ENCODE peak calls at places on chromosome 18, in seven cellular contexts. One of them, this sample, is unnamed.

GRCh38 chr18:36697905-36698304 is 130.9 kb downstream of the TPGS2 start:
- DNase-seq in brain microvascular endothelial cell: peak
- DNase-seq in epithelial cell of esophagus: peak
- DNase-seq in cardiac muscle cell: no peak
- DNase-seq in OCI-LY7: no peak
- DNase-seq in retinal pigment epithelial cell: peak
- DNase-seq in fibroblast of the aortic adventitia: peak
- DNase-seq in this sample: no peak

GRCh38 chr18:27861539-27861938 is 315.4 kb downstream of the CDH2 start:
- DNase-seq in brain microvascular endothelial cell: no peak
- DNase-seq in epithelial cell of esophagus: no peak
- DNase-seq in cardiac muscle cell: no peak
- DNase-seq in OCI-LY7: no peak
- DNase-seq in retinal pigment epithelial cell: no peak
- DNase-seq in fibroblast of the aortic adventitia: no peak
- DNase-seq in this sample: no peak

GRCh38 chr18:65725421-65726050 is 25.3 kb upstream of the CDH7 start:
- DNase-seq in brain microvascular endothelial cell: no peak
- DNase-seq in epithelial cell of esophagus: peak
- DNase-seq in cardiac muscle cell: peak
- DNase-seq in OCI-LY7: no peak
- DNase-seq in retinal pigment epithelial cell: no peak
- DNase-seq in fibroblast of the aortic adventitia: no peak
- DNase-seq in this sample: peak

GRCh38 chr18:45588831-45589558 is 26.3 kb upstream of the SLC14A2 start:
- DNase-seq in brain microvascular endothelial cell: no peak
- DNase-seq in epithelial cell of esophagus: no peak
- DNase-seq in cardiac muscle cell: no peak
- DNase-seq in OCI-LY7: no peak
- DNase-seq in retinal pigment epithelial cell: no peak
- DNase-seq in fibroblast of the aortic adventitia: peak
- DNase-seq in this sample: no peak

GRCh38 chr18:61756244-61756643 is 136.6 kb downstream of the RNF152 start:
- DNase-seq in brain microvascular endothelial cell: no peak
- DNase-seq in epithelial cell of esophagus: no peak
- DNase-seq in cardiac muscle cell: no peak
- DNase-seq in OCI-LY7: no peak
- DNase-seq in retinal pigment epithelial cell: no peak
- DNase-seq in fibroblast of the aortic adventitia: no peak
- DNase-seq in this sample: no peak

GRCh38 chr18:36381075-36381474 is 83.6 kb downstream of the FHOD3 start:
- DNase-seq in brain microvascular endothelial cell: no peak
- DNase-seq in epithelial cell of esophagus: no peak
- DNase-seq in cardiac muscle cell: no peak
- DNase-seq in OCI-LY7: no peak
- DNase-seq in retinal pigment epithelial cell: no peak
- DNase-seq in fibroblast of the aortic adventitia: no peak
- DNase-seq in this sample: no peak

GRCh38 chr18:36411745-36412168 is 114.2 kb downstream of the FHOD3 start:
- DNase-seq in brain microvascular endothelial cell: peak
- DNase-seq in epithelial cell of esophagus: peak
- DNase-seq in cardiac muscle cell: peak
- DNase-seq in OCI-LY7: no peak
- DNase-seq in retinal pigment epithelial cell: no peak
- DNase-seq in fibroblast of the aortic adventitia: peak
- DNase-seq in this sample: peak

GRCh38 chr18:22778996-22779395 is 154.1 kb upstream of the RBBP8 start:
- DNase-seq in brain microvascular endothelial cell: no peak
- DNase-seq in epithelial cell of esophagus: no peak
- DNase-seq in cardiac muscle cell: peak
- DNase-seq in OCI-LY7: no peak
- DNase-seq in retinal pigment epithelial cell: no peak
- DNase-seq in fibroblast of the aortic adventitia: no peak
- DNase-seq in this sample: no peak

GRCh38 chr18:67525328-67526110 is 9.0 kb upstream of the DSEL start:
- DNase-seq in brain microvascular endothelial cell: peak
- DNase-seq in epithelial cell of esophagus: peak
- DNase-seq in cardiac muscle cell: peak
- DNase-seq in OCI-LY7: no peak
- DNase-seq in retinal pigment epithelial cell: peak
- DNase-seq in fibroblast of the aortic adventitia: peak
- DNase-seq in this sample: no peak

GRCh38 chr18:10995576-10995975 is 153.8 kb downstream of the PIEZO2 start:
- DNase-seq in brain microvascular endothelial cell: no peak
- DNase-seq in epithelial cell of esophagus: no peak
- DNase-seq in cardiac muscle cell: no peak
- DNase-seq in OCI-LY7: no peak
- DNase-seq in retinal pigment epithelial cell: no peak
- DNase-seq in fibroblast of the aortic adventitia: no peak
- DNase-seq in this sample: no peak

GRCh38 chr18:45197526-45197970 is 417.7 kb upstream of the SLC14A2 start:
- DNase-seq in brain microvascular endothelial cell: peak
- DNase-seq in epithelial cell of esophagus: peak
- DNase-seq in cardiac muscle cell: no peak
- DNase-seq in OCI-LY7: no peak
- DNase-seq in retinal pigment epithelial cell: peak
- DNase-seq in fibroblast of the aortic adventitia: peak
- DNase-seq in this sample: peak

GRCh38 chr18:26460449-26461091 is 87.8 kb downstream of the KCTD1 start:
- DNase-seq in brain microvascular endothelial cell: peak
- DNase-seq in epithelial cell of esophagus: peak
- DNase-seq in cardiac muscle cell: peak
- DNase-seq in OCI-LY7: peak
- DNase-seq in retinal pigment epithelial cell: no peak
- DNase-seq in fibroblast of the aortic adventitia: peak
- DNase-seq in this sample: peak

GRCh38 chr18:60984496-60984895 is 348.7 kb upstream of the CDH20 start:
- DNase-seq in brain microvascular endothelial cell: peak
- DNase-seq in epithelial cell of esophagus: no peak
- DNase-seq in cardiac muscle cell: no peak
- DNase-seq in OCI-LY7: no peak
- DNase-seq in retinal pigment epithelial cell: peak
- DNase-seq in fibroblast of the aortic adventitia: peak
- DNase-seq in this sample: no peak

GRCh38 chr18:28973324-28973723 is 796.4 kb upstream of the CDH2 start:
- DNase-seq in brain microvascular endothelial cell: no peak
- DNase-seq in epithelial cell of esophagus: no peak
- DNase-seq in cardiac muscle cell: no peak
- DNase-seq in OCI-LY7: no peak
- DNase-seq in retinal pigment epithelial cell: no peak
- DNase-seq in fibroblast of the aortic adventitia: no peak
- DNase-seq in this sample: no peak

GRCh38 chr18:45755936-45756335 is 32.0 kb downstream of the SLC14A1 start:
- DNase-seq in brain microvascular endothelial cell: peak
- DNase-seq in epithelial cell of esophagus: no peak
- DNase-seq in cardiac muscle cell: no peak
- DNase-seq in OCI-LY7: no peak
- DNase-seq in retinal pigment epithelial cell: no peak
- DNase-seq in fibroblast of the aortic adventitia: peak
- DNase-seq in this sample: no peak

GRCh38 chr18:13823707-13824395 is at the start of gene MC5R:
- DNase-seq in brain microvascular endothelial cell: peak
- DNase-seq in epithelial cell of esophagus: peak
- DNase-seq in cardiac muscle cell: peak
- DNase-seq in OCI-LY7: peak
- DNase-seq in retinal pigment epithelial cell: no peak
- DNase-seq in fibroblast of the aortic adventitia: peak
- DNase-seq in this sample: peak

GRCh38 chr18:42178381-42179080 is 223.5 kb downstream of the PIK3C3 start:
- DNase-seq in brain microvascular endothelial cell: no peak
- DNase-seq in epithelial cell of esophagus: no peak
- DNase-seq in cardiac muscle cell: no peak
- DNase-seq in OCI-LY7: no peak
- DNase-seq in retinal pigment epithelial cell: no peak
- DNase-seq in fibroblast of the aortic adventitia: no peak
- DNase-seq in this sample: no peak

GRCh38 chr18:30987479-30988241 is 54.9 kb downstream of the DSC3 start:
- DNase-seq in brain microvascular endothelial cell: no peak
- DNase-seq in epithelial cell of esophagus: peak
- DNase-seq in cardiac muscle cell: no peak
- DNase-seq in OCI-LY7: no peak
- DNase-seq in retinal pigment epithelial cell: no peak
- DNase-seq in fibroblast of the aortic adventitia: no peak
- DNase-seq in this sample: peak

GRCh38 chr18:26468931-26469340 is 79.4 kb downstream of the KCTD1 start:
- DNase-seq in brain microvascular endothelial cell: no peak
- DNase-seq in epithelial cell of esophagus: peak
- DNase-seq in cardiac muscle cell: peak
- DNase-seq in OCI-LY7: peak
- DNase-seq in retinal pigment epithelial cell: no peak
- DNase-seq in fibroblast of the aortic adventitia: no peak
- DNase-seq in this sample: peak

GRCh38 chr18:11366410-11366809 is 217.0 kb upstream of the PIEZO2 start:
- DNase-seq in brain microvascular endothelial cell: peak
- DNase-seq in epithelial cell of esophagus: no peak
- DNase-seq in cardiac muscle cell: peak
- DNase-seq in OCI-LY7: no peak
- DNase-seq in retinal pigment epithelial cell: peak
- DNase-seq in fibroblast of the aortic adventitia: no peak
- DNase-seq in this sample: peak

GRCh38 chr18:62989195-62989594 is 273.9 kb downstream of the PHLPP1 start:
- DNase-seq in brain microvascular endothelial cell: no peak
- DNase-seq in epithelial cell of esophagus: no peak
- DNase-seq in cardiac muscle cell: no peak
- DNase-seq in OCI-LY7: no peak
- DNase-seq in retinal pigment epithelial cell: no peak
- DNase-seq in fibroblast of the aortic adventitia: no peak
- DNase-seq in this sample: no peak

GRCh38 chr18:32930695-32931301 is 158.0 kb upstream of the KLHL14 start:
- DNase-seq in brain microvascular endothelial cell: no peak
- DNase-seq in epithelial cell of esophagus: peak
- DNase-seq in cardiac muscle cell: peak
- DNase-seq in OCI-LY7: peak
- DNase-seq in retinal pigment epithelial cell: peak
- DNase-seq in fibroblast of the aortic adventitia: peak
- DNase-seq in this sample: peak

DNA sequence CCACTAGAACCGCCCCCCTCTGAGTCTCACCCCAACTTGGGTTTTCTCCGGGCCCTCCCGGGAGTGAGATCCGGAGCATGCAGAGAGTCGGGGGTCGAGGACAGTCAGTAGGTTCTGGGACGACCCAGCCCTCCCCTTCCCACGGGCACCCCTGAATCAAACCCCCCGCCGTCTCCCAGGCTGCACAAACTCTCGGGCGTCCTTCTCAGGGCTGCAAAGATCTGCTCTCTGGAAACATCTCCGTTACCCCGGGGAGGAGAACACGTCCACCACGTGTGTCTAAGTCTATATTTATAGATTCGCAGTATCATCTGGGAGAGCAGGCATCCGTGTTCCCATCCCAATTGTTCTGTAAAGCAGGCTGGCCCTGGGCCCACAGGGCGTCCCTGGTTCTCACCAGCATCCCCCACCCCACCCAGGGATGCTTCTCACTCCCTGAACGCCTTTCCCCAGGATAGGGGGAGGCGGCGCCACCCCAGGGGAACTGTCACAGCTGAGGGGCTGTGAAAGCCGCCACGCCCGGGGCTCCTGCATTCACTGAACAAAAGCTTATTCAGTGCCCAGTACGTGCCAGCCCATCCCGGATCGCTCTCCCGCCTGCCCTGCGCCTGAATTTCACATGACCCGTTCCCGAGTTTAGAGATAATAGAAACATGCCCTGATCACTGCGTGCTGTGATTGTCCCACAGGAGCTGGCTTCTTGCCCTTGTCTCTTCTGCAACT is 796 bp upstream of the DIPK1C start:
- DNase-seq in brain microvascular endothelial cell: no peak
- DNase-seq in epithelial cell of esophagus: no peak
- DNase-seq in cardiac muscle cell: no peak
- DNase-seq in OCI-LY7: no peak
- DNase-seq in retinal pigment epithelial cell: no peak
- DNase-seq in fibroblast of the aortic adventitia: no peak
- DNase-seq in this sample: no peak
- H3K4me3 ChIP-seq in brain microvascular endothelial cell: no peak
- H3K4me3 ChIP-seq in epithelial cell of esophagus: no peak
- H3K4me3 ChIP-seq in cardiac muscle cell: no peak
- H3K4me3 ChIP-seq in OCI-LY7: no peak
- H3K4me3 ChIP-seq in retinal pigment epithelial cell: no peak
- H3K4me3 ChIP-seq in fibroblast of the aortic adventitia: no peak
- H3K4me3 ChIP-seq in this sample: no peak

GRCh38 chr18:12751503-12751884 is 48.7 kb downstream of the PSMG2 start:
- DNase-seq in brain microvascular endothelial cell: no peak
- DNase-seq in epithelial cell of esophagus: no peak
- DNase-seq in cardiac muscle cell: no peak
- DNase-seq in OCI-LY7: no peak
- DNase-seq in retinal pigment epithelial cell: no peak
- DNase-seq in fibroblast of the aortic adventitia: no peak
- DNase-seq in this sample: no peak
- TF ChIP-seq CTCF in brain microvascular endothelial cell: no peak
- TF ChIP-seq CTCF in epithelial cell of esophagus: no peak
- TF ChIP-seq CTCF in cardiac muscle cell: no peak
- TF ChIP-seq CTCF in OCI-LY7: no peak
- TF ChIP-seq CTCF in retinal pigment epithelial cell: no peak
- TF ChIP-seq CTCF in fibroblast of the aortic adventitia: no peak
- TF ChIP-seq CTCF in this sample: no peak

DNA sequence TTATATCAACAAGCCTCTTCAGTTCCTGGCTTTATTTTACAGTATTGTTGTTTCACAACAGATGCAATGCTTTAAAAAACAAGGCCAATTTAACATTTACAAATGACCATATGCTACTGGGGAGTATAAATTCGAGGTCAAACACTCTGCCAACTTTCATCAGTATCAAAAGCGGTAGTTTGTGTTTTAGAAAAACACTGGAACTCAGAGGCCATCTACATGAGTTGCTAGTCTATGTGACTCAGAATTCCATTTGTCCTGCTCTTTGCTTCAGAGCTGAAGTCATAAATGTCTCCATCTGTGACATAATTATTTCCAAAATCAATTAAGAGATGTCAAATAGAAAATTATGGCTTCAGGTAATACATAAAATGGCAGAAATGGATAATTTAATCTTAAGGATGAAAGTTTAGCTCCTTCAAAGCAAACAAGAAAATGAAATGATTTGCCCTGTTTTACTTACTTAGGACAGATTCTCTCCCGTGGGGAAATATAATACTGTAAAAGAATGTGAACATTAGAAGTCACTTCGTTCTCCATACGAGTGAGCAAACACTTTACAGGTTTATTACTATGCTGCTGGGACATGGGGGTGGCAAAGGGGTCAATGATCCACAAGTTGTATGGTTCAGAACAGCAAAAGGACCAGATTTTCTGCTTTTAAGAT is 3.7 kb downstream of the MEX3C start:
- DNase-seq in brain microvascular endothelial cell: no peak
- DNase-seq in epithelial cell of esophagus: peak
- DNase-seq in cardiac muscle cell: no peak
- DNase-seq in OCI-LY7: no peak
- DNase-seq in retinal pigment epithelial cell: no peak
- DNase-seq in fibroblast of the aortic adventitia: peak
- DNase-seq in this sample: no peak
- H3K4me3 ChIP-seq in brain microvascular endothelial cell: peak
- H3K4me3 ChIP-seq in epithelial cell of esophagus: peak
- H3K4me3 ChIP-seq in cardiac muscle cell: peak
- H3K4me3 ChIP-seq in OCI-LY7: peak
- H3K4me3 ChIP-seq in retinal pigment epithelial cell: peak
- H3K4me3 ChIP-seq in fibroblast of the aortic adventitia: peak
- H3K4me3 ChIP-seq in this sample: peak

DNA sequence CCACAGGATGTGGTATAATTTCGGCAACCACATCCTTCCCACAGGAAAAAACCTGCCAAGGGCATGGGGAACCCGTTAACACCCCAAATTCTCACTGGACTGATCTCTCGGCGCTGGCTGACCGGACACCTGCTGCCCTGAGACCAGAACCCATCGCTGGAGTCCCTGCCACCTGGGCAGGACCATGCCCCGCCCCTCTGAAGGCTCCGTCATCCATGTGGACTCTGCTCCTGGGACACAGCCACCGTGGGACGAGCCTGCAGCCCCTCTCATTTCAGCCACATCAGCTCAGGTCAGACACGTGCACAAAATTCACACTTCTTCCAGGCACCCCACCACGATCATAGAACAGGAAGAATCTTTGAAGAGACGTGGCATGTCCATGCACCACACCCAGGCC is 108.2 kb downstream of the ZNF516 start:
- DNase-seq in brain microvascular endothelial cell: no peak
- DNase-seq in epithelial cell of esophagus: no peak
- DNase-seq in cardiac muscle cell: no peak
- DNase-seq in OCI-LY7: no peak
- DNase-seq in retinal pigment epithelial cell: no peak
- DNase-seq in fibroblast of the aortic adventitia: no peak
- DNase-seq in this sample: no peak
- TF ChIP-seq CTCF in brain microvascular endothelial cell: no peak
- TF ChIP-seq CTCF in epithelial cell of esophagus: no peak
- TF ChIP-seq CTCF in cardiac muscle cell: no peak
- TF ChIP-seq CTCF in OCI-LY7: no peak
- TF ChIP-seq CTCF in retinal pigment epithelial cell: no peak
- TF ChIP-seq CTCF in fibroblast of the aortic adventitia: no peak
- TF ChIP-seq CTCF in this sample: no peak

This sample was measured in GM12865.